ENCODE peak calls at places on chromosome 1, in four cellular contexts. O, N, D and M are unnamed samples.

GRCh38 chr1:47931395-47931794 is 65.8 kb downstream of the TRABD2B start:
- DNase-seq in O (no peak), N (no peak), D (no peak), M (no peak)

GRCh38 chr1:16625497-16626408 is 12.4 kb upstream of the NBPF1 start:
- DNase-seq in O (no peak), N (no peak), D (no peak), M (no peak)

GRCh38 chr1:4676258-4676657 is 21.8 kb downstream of the AJAP1 start:
- DNase-seq in O (no peak), N (no peak), D (no peak), M (no peak)

GRCh38 chr1:53346007-53346813 is 18.3 kb upstream of the LRP8 start:
- DNase-seq in O (no peak), N (no peak), D (no peak), M (no peak)

GRCh38 chr1:211920141-211920572 is 89.6 kb upstream of the LPGAT1 start:
- DNase-seq in O (no peak), N (no peak), D (no peak), M (no peak)

GRCh38 chr1:37875833-37876232 is 16.4 kb upstream of the MTF1 start:
- DNase-seq in O (no peak), N (no peak), D (no peak), M (no peak)

GRCh38 chr1:232403017-232403714 is 226.8 kb downstream of the SIPA1L2 start:
- DNase-seq in O (no peak), N (no peak), D (no peak), M (no peak)

GRCh38 chr1:25198731-25199231 is 33.5 kb downstream of the SYF2 start:
- DNase-seq in O (no peak), N (no peak), D (no peak), M (no peak)